ENCODE peak calls at places on chromosomes 5 and 9, in six cellular contexts. Z is HepG2, H is HCT116, Y is H1, P is K562, E is SK-N-SH. C is an unnamed sample.

GRCh38 chr9:91162784-91163440 is 198.8 kb downstream of the AUH start:
- DNase-seq in Z (no peak), H (no peak), Y (no peak), P (peak), E (no peak), C (peak)

GRCh38 chr9:101716629-101717028 is 21.8 kb downstream of the GRIN3A start:
- DNase-seq in Z (no peak), H (no peak), Y (no peak), P (no peak), E (no peak), C (no peak)

GRCh38 chr5:2617461-2617860 is 134.0 kb downstream of the IRX2 start:
- DNase-seq in Z (no peak), H (no peak), Y (no peak), P (no peak), E (no peak), C (no peak)

GRCh38 chr5:74516217-74516636 is 124.3 kb downstream of the ENC1 start:
- DNase-seq in Z (peak), H (no peak), Y (no peak), P (no peak), E (no peak), C (no peak)

GRCh38 chr5:66660401-66660800 is 64.2 kb downstream of the MAST4 start:
- DNase-seq in Z (no peak), H (no peak), Y (no peak), P (no peak), E (no peak), C (no peak)

GRCh38 chr5:65722575-65723424 is 795 bp downstream of the NLN start:
- DNase-seq in Z (peak), H (peak), Y (peak), P (peak), E (peak), C (no peak)

GRCh38 chr9:115640887-115641286 is 512.7 kb upstream of the PAPPA start:
- DNase-seq in Z (no peak), H (no peak), Y (no peak), P (no peak), E (no peak), C (no peak)

GRCh38 chr9:76161546-76161945 is 232.7 kb downstream of the RFK start:
- DNase-seq in Z (no peak), H (no peak), Y (no peak), P (no peak), E (no peak), C (no peak)

GRCh38 chr5:91443028-91443427 is 59.9 kb upstream of the ARRDC3 start:
- DNase-seq in Z (no peak), H (no peak), Y (no peak), P (no peak), E (no peak), C (no peak)

GRCh38 chr9:136554870-136555269 is 9.0 kb upstream of the NOTCH1 start:
- DNase-seq in Z (no peak), H (no peak), Y (no peak), P (no peak), E (no peak), C (no peak)

GRCh38 chr5:173667702-173668101 is 51.3 kb upstream of the BOD1 start:
- DNase-seq in Z (no peak), H (no peak), Y (no peak), P (no peak), E (no peak), C (no peak)

GRCh38 chr5:173668245-173668800 is 51.9 kb upstream of the BOD1 start:
- DNase-seq in Z (no peak), H (no peak), Y (no peak), P (no peak), E (no peak), C (no peak)

GRCh38 chr5:173663810-173664526 is 47.5 kb upstream of the BOD1 start:
- DNase-seq in Z (no peak), H (no peak), Y (no peak), P (peak), E (no peak), C (no peak)

GRCh38 chr5:173662896-173663809 is 46.7 kb upstream of the BOD1 start:
- DNase-seq in Z (peak), H (no peak), Y (no peak), P (no peak), E (no peak), C (no peak)

GRCh38 chr5:173665326-173665725 is 48.9 kb upstream of the BOD1 start:
- DNase-seq in Z (no peak), H (no peak), Y (no peak), P (no peak), E (no peak), C (no peak)
- TF ChIP-seq RAD21 in Z (no peak), H (no peak), Y (no peak), P (no peak), E (no peak), C (no peak)

GRCh38 chr9:68838245-68838644 is 133.2 kb downstream of the PIP5K1B start:
- DNase-seq in Z (no peak), H (no peak), Y (no peak), P (no peak), E (no peak), C (no peak)
- TF ChIP-seq POLR2AphosphoS5 in Z (no peak), H (no peak), Y (no peak), P (no peak), E (no peak), C (no peak)

GRCh38 chr5:7927466-7928375 is 58.8 kb downstream of the MTRR start:
- DNase-seq in Z (peak), H (peak), Y (peak), P (peak), E (peak), C (no peak)
- TF ChIP-seq RAD21 in Z (peak), H (peak), Y (peak), P (peak), E (peak), C (peak)

GRCh38 chr9:95513722-95514121 is 3.0 kb downstream of the PTCH1 start:
- DNase-seq in Z (no peak), H (no peak), Y (no peak), P (no peak), E (no peak), C (no peak)

GRCh38 chr9:95516736-95517558 is at the start of gene PTCH1:
- DNase-seq in Z (no peak), H (no peak), Y (peak), P (peak), E (peak), C (no peak)

GRCh38 chr9:95516221-95516735 is 493 bp downstream of the PTCH1 start:
- DNase-seq in Z (no peak), H (no peak), Y (no peak), P (peak), E (peak), C (no peak)

GRCh38 chr9:95514402-95514801 is 2.4 kb downstream of the PTCH1 start:
- DNase-seq in Z (no peak), H (no peak), Y (no peak), P (no peak), E (no peak), C (no peak)

GRCh38 chr9:95515272-95516113 is 1.3 kb downstream of the PTCH1 start:
- DNase-seq in Z (no peak), H (no peak), Y (peak), P (peak), E (peak), C (no peak)
- TF ChIP-seq POLR2AphosphoS5 in Z (no peak), H (peak), Y (no peak), P (no peak), E (no peak), C (no peak)

GRCh38 chr5:581941-582340 is 30.2 kb upstream of the CEP72 start:
- DNase-seq in Z (no peak), H (no peak), Y (no peak), P (no peak), E (no peak), C (no peak)
- TF ChIP-seq RAD21 in Z (no peak), H (no peak), Y (no peak), P (no peak), E (no peak), C (no peak)